ENCODE peak calls at places on chromosomes 5 and 9, in six cellular contexts. One of them, this sample, is unnamed.

GRCh38 chr5:149320791-149321330 is 24.4 kb upstream of the GRPEL2 start:
- DNase-seq in mammary epithelial cell: peak; percentile 86
- DNase-seq in mucosa of descending colon: peak; percentile 94
- DNase-seq in SK-N-SH: peak; percentile 88
- DNase-seq in uterus: peak; percentile 90
- DNase-seq in psoas muscle: peak; percentile 67
- DNase-seq in this sample: peak; percentile 47

GRCh38 chr5:33401482-33402390 is 39.0 kb upstream of the TARS1 start:
- DNase-seq in mammary epithelial cell: peak; percentile 73
- DNase-seq in mucosa of descending colon: no peak
- DNase-seq in SK-N-SH: no peak
- DNase-seq in uterus: no peak
- DNase-seq in psoas muscle: no peak
- DNase-seq in this sample: no peak

GRCh38 chr5:60633336-60633735 is 66.6 kb downstream of the DEPDC1B start:
- DNase-seq in mammary epithelial cell: peak; percentile 67
- DNase-seq in mucosa of descending colon: no peak
- DNase-seq in SK-N-SH: no peak
- DNase-seq in uterus: no peak
- DNase-seq in psoas muscle: no peak
- DNase-seq in this sample: no peak

GRCh38 chr5:173645437-173645807 is 29.0 kb upstream of the BOD1 start:
- DNase-seq in mammary epithelial cell: no peak
- DNase-seq in mucosa of descending colon: no peak
- DNase-seq in SK-N-SH: no peak
- DNase-seq in uterus: peak; percentile 1
- DNase-seq in psoas muscle: no peak
- DNase-seq in this sample: no peak

GRCh38 chr9:95762322-95762721 is 113.2 kb upstream of the ERCC6L2 start:
- DNase-seq in mammary epithelial cell: no peak
- DNase-seq in mucosa of descending colon: no peak
- DNase-seq in SK-N-SH: no peak
- DNase-seq in uterus: no peak
- DNase-seq in psoas muscle: no peak
- DNase-seq in this sample: no peak

GRCh38 chr9:89593776-89594427 is 10.9 kb upstream of the GADD45G start:
- DNase-seq in mammary epithelial cell: peak; percentile 31
- DNase-seq in mucosa of descending colon: peak; percentile 53
- DNase-seq in SK-N-SH: no peak
- DNase-seq in uterus: no peak
- DNase-seq in psoas muscle: peak; percentile 38
- DNase-seq in this sample: no peak

GRCh38 chr5:103021310-103021709 is 98.6 kb downstream of the GIN1 start:
- DNase-seq in mammary epithelial cell: peak; percentile 35
- DNase-seq in mucosa of descending colon: no peak
- DNase-seq in SK-N-SH: no peak
- DNase-seq in uterus: no peak
- DNase-seq in psoas muscle: no peak
- DNase-seq in this sample: no peak

GRCh38 chr9:16385590-16386578 is 484.6 kb downstream of the BNC2 start:
- DNase-seq in mammary epithelial cell: peak; percentile 65
- DNase-seq in mucosa of descending colon: no peak
- DNase-seq in SK-N-SH: no peak
- DNase-seq in uterus: no peak
- DNase-seq in psoas muscle: no peak
- DNase-seq in this sample: no peak

GRCh38 chr9:117414220-117414905 is 494 bp downstream of the ASTN2 start:
- DNase-seq in mammary epithelial cell: peak; percentile 18
- DNase-seq in mucosa of descending colon: peak; percentile 36
- DNase-seq in SK-N-SH: peak; percentile 80
- DNase-seq in uterus: no peak
- DNase-seq in psoas muscle: peak; percentile 25
- DNase-seq in this sample: peak; percentile 63

GRCh38 chr9:4714266-4715016 is 26.6 kb downstream of the AK3 start:
- DNase-seq in mammary epithelial cell: peak; percentile 28
- DNase-seq in mucosa of descending colon: no peak
- DNase-seq in SK-N-SH: no peak
- DNase-seq in uterus: no peak
- DNase-seq in psoas muscle: no peak
- DNase-seq in this sample: no peak

GRCh38 chr5:44538831-44539539 is 149.8 kb upstream of the FGF10 start:
- DNase-seq in mammary epithelial cell: no peak
- DNase-seq in mucosa of descending colon: no peak
- DNase-seq in SK-N-SH: no peak
- DNase-seq in uterus: peak; percentile 20
- DNase-seq in psoas muscle: no peak
- DNase-seq in this sample: no peak

GRCh38 chr5:73286891-73287290 is 113.9 kb downstream of the TMEM174 start:
- DNase-seq in mammary epithelial cell: peak; percentile 38
- DNase-seq in mucosa of descending colon: no peak
- DNase-seq in SK-N-SH: no peak
- DNase-seq in uterus: no peak
- DNase-seq in psoas muscle: no peak
- DNase-seq in this sample: no peak

GRCh38 chr9:25396828-25397227 is 281.4 kb downstream of the TUSC1 start:
- DNase-seq in mammary epithelial cell: no peak
- DNase-seq in mucosa of descending colon: no peak
- DNase-seq in SK-N-SH: no peak
- DNase-seq in uterus: no peak
- DNase-seq in psoas muscle: no peak
- DNase-seq in this sample: no peak

GRCh38 chr5:164336906-164337305 is 831.5 kb downstream of the MAT2B start:
- DNase-seq in mammary epithelial cell: peak; percentile 5
- DNase-seq in mucosa of descending colon: no peak
- DNase-seq in SK-N-SH: no peak
- DNase-seq in uterus: no peak
- DNase-seq in psoas muscle: no peak
- DNase-seq in this sample: no peak

GRCh38 chr9:86586144-86586494 is 231.9 kb upstream of the TUT7 start:
- DNase-seq in mammary epithelial cell: no peak
- DNase-seq in mucosa of descending colon: no peak
- DNase-seq in SK-N-SH: no peak
- DNase-seq in uterus: no peak
- DNase-seq in psoas muscle: no peak
- DNase-seq in this sample: no peak

GRCh38 chr5:57454896-57455295 is 27.7 kb downstream of the ACTBL2 start:
- DNase-seq in mammary epithelial cell: no peak
- DNase-seq in mucosa of descending colon: no peak
- DNase-seq in SK-N-SH: no peak
- DNase-seq in uterus: no peak
- DNase-seq in psoas muscle: no peak
- DNase-seq in this sample: no peak

GRCh38 chr5:80070338-80071056 is 35.3 kb downstream of the THBS4 start:
- DNase-seq in mammary epithelial cell: no peak
- DNase-seq in mucosa of descending colon: no peak
- DNase-seq in SK-N-SH: no peak
- DNase-seq in uterus: no peak
- DNase-seq in psoas muscle: no peak
- DNase-seq in this sample: no peak

GRCh38 chr5:157271740-157272271 is 5.9 kb downstream of the CYFIP2 start:
- DNase-seq in mammary epithelial cell: no peak
- DNase-seq in mucosa of descending colon: peak; percentile 87
- DNase-seq in SK-N-SH: no peak
- DNase-seq in uterus: no peak
- DNase-seq in psoas muscle: no peak
- DNase-seq in this sample: no peak

GRCh38 chr5:153404747-153405146 is 85.7 kb upstream of the GRIA1 start:
- DNase-seq in mammary epithelial cell: no peak
- DNase-seq in mucosa of descending colon: no peak
- DNase-seq in SK-N-SH: no peak
- DNase-seq in uterus: no peak
- DNase-seq in psoas muscle: no peak
- DNase-seq in this sample: no peak

GRCh38 chr9:125630436-125630835 is 76.6 kb downstream of the MAPKAP1 start:
- DNase-seq in mammary epithelial cell: peak; percentile 24
- DNase-seq in mucosa of descending colon: no peak
- DNase-seq in SK-N-SH: no peak
- DNase-seq in uterus: no peak
- DNase-seq in psoas muscle: no peak
- DNase-seq in this sample: no peak

GRCh38 chr5:76766746-76767145 is 50.8 kb downstream of the F2R start:
- DNase-seq in mammary epithelial cell: peak; percentile 51
- DNase-seq in mucosa of descending colon: no peak
- DNase-seq in SK-N-SH: no peak
- DNase-seq in uterus: no peak
- DNase-seq in psoas muscle: no peak
- DNase-seq in this sample: no peak

GRCh38 chr5:88785396-88786216 is 97.4 kb downstream of the MEF2C start:
- DNase-seq in mammary epithelial cell: peak; percentile 93
- DNase-seq in mucosa of descending colon: no peak
- DNase-seq in SK-N-SH: no peak
- DNase-seq in uterus: peak; percentile 70
- DNase-seq in psoas muscle: no peak
- DNase-seq in this sample: no peak

GRCh38 chr5:80182802-80183645 is 72.8 kb downstream of the SERINC5 start:
- DNase-seq in mammary epithelial cell: no peak
- DNase-seq in mucosa of descending colon: no peak
- DNase-seq in SK-N-SH: no peak
- DNase-seq in uterus: no peak
- DNase-seq in psoas muscle: no peak
- DNase-seq in this sample: no peak

GRCh38 chr5:43036856-43037711 is 3.0 kb downstream of the ANXA2R start:
- DNase-seq in mammary epithelial cell: no peak
- DNase-seq in mucosa of descending colon: peak; percentile 59
- DNase-seq in SK-N-SH: no peak
- DNase-seq in uterus: no peak
- DNase-seq in psoas muscle: peak; percentile 22
- DNase-seq in this sample: no peak

GRCh38 chr9:100428871-100429654 is 2.1 kb downstream of the MSANTD3 start:
- DNase-seq in mammary epithelial cell: peak; percentile 99
- DNase-seq in mucosa of descending colon: no peak
- DNase-seq in SK-N-SH: no peak
- DNase-seq in uterus: peak; percentile 66
- DNase-seq in psoas muscle: no peak
- DNase-seq in this sample: no peak

GRCh38 chr5:14208071-14209021 is 65.2 kb downstream of the TRIO start:
- DNase-seq in mammary epithelial cell: peak; percentile 90
- DNase-seq in mucosa of descending colon: no peak
- DNase-seq in SK-N-SH: no peak
- DNase-seq in uterus: no peak
- DNase-seq in psoas muscle: no peak
- DNase-seq in this sample: no peak
- TF ChIP-seq CTCF in mammary epithelial cell: no peak
- TF ChIP-seq CTCF in mucosa of descending colon: no peak
- TF ChIP-seq CTCF in SK-N-SH: no peak
- TF ChIP-seq CTCF in uterus: no peak
- TF ChIP-seq CTCF in psoas muscle: no peak
- TF ChIP-seq CTCF in this sample: no peak

DNA sequence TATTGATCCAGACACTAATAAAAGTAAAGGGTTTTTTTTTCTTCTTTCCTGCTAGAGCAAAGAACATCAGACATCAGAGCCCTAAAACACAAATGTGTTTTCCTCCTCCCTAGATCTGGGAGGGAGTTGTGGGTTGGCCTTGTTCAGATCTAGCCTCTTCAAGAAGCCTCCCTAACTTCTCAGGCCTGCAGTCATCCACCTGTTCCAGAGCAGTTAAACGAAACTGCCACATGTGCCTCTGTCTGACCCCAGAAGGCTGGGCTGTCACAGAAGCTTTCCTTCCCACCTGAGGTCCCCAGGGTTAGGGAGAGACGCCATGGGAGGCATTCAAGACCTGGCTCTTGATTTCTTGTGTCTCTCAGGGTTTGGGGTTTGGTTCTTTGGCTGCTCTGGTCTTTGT is 87.0 kb downstream of the DAB2IP start:
- DNase-seq in mammary epithelial cell: no peak
- DNase-seq in mucosa of descending colon: no peak
- DNase-seq in SK-N-SH: no peak
- DNase-seq in uterus: no peak
- DNase-seq in psoas muscle: no peak
- DNase-seq in this sample: no peak
- H3K4me1 ChIP-seq in mammary epithelial cell: peaks cover 81% of the 10 kb centered on the region
- H3K4me1 ChIP-seq in mucosa of descending colon: peaks cover 59% of the 10 kb centered on the region
- H3K4me1 ChIP-seq in SK-N-SH: peaks cover 66% of the 10 kb centered on the region
- H3K4me1 ChIP-seq in uterus: peaks cover 13% of the 10 kb centered on the region
- H3K4me1 ChIP-seq in psoas muscle: peaks cover 95% of the 10 kb centered on the region
- H3K4me1 ChIP-seq in this sample: peaks cover 90% of the 10 kb centered on the region

GRCh38 chr9:114280636-114281315 is 42.1 kb upstream of the ORM1 start:
- DNase-seq in mammary epithelial cell: no peak
- DNase-seq in mucosa of descending colon: peak; percentile 34
- DNase-seq in SK-N-SH: no peak
- DNase-seq in uterus: peak; percentile 7
- DNase-seq in psoas muscle: no peak
- DNase-seq in this sample: peak; percentile 37

GRCh38 chr9:114282926-114283325 is 40.0 kb upstream of the ORM1 start:
- DNase-seq in mammary epithelial cell: peak; percentile 64
- DNase-seq in mucosa of descending colon: no peak
- DNase-seq in SK-N-SH: peak; percentile 76
- DNase-seq in uterus: peak; percentile 44
- DNase-seq in psoas muscle: no peak
- DNase-seq in this sample: peak; percentile 40

GRCh38 chr9:114282104-114282485 is 40.8 kb upstream of the ORM1 start:
- DNase-seq in mammary epithelial cell: no peak
- DNase-seq in mucosa of descending colon: peak; percentile 38
- DNase-seq in SK-N-SH: no peak
- DNase-seq in uterus: peak; percentile 8
- DNase-seq in psoas muscle: no peak
- DNase-seq in this sample: no peak

GRCh38 chr9:114282507-114282906 is 40.4 kb upstream of the ORM1 start:
- DNase-seq in mammary epithelial cell: peak; percentile 25
- DNase-seq in mucosa of descending colon: no peak
- DNase-seq in SK-N-SH: no peak
- DNase-seq in uterus: peak; percentile 6
- DNase-seq in psoas muscle: no peak
- DNase-seq in this sample: no peak

GRCh38 chr9:114281421-114282103 is 41.3 kb upstream of the ORM1 start:
- DNase-seq in mammary epithelial cell: no peak
- DNase-seq in mucosa of descending colon: peak; percentile 25
- DNase-seq in SK-N-SH: peak; percentile 85
- DNase-seq in uterus: peak; percentile 35
- DNase-seq in psoas muscle: peak; percentile 33
- DNase-seq in this sample: peak; percentile 57
- H3K9me3 ChIP-seq in mammary epithelial cell: no peaks in the 10 kb centered on the region
- H3K9me3 ChIP-seq in mucosa of descending colon: no peaks in the 10 kb centered on the region
- H3K9me3 ChIP-seq in SK-N-SH: no peaks in the 10 kb centered on the region
- H3K9me3 ChIP-seq in uterus: no peaks in the 10 kb centered on the region
- H3K9me3 ChIP-seq in psoas muscle: no peaks in the 10 kb centered on the region
- H3K9me3 ChIP-seq in this sample: no peaks in the 10 kb centered on the region

GRCh38 chr5:3512291-3512690 is 83.3 kb upstream of the IRX1 start:
- DNase-seq in mammary epithelial cell: no peak
- DNase-seq in mucosa of descending colon: no peak
- DNase-seq in SK-N-SH: no peak
- DNase-seq in uterus: no peak
- DNase-seq in psoas muscle: no peak
- DNase-seq in this sample: no peak

GRCh38 chr5:3511774-3512173 is 83.9 kb upstream of the IRX1 start:
- DNase-seq in mammary epithelial cell: no peak
- DNase-seq in mucosa of descending colon: no peak
- DNase-seq in SK-N-SH: no peak
- DNase-seq in uterus: no peak
- DNase-seq in psoas muscle: no peak
- DNase-seq in this sample: no peak

GRCh38 chr5:3510642-3511041 is 85.0 kb upstream of the IRX1 start:
- DNase-seq in mammary epithelial cell: no peak
- DNase-seq in mucosa of descending colon: no peak
- DNase-seq in SK-N-SH: no peak
- DNase-seq in uterus: no peak
- DNase-seq in psoas muscle: no peak
- DNase-seq in this sample: no peak

GRCh38 chr5:3509290-3509689 is 86.3 kb upstream of the IRX1 start:
- DNase-seq in mammary epithelial cell: no peak
- DNase-seq in mucosa of descending colon: no peak
- DNase-seq in SK-N-SH: peak; percentile 24
- DNase-seq in uterus: no peak
- DNase-seq in psoas muscle: no peak
- DNase-seq in this sample: no peak
- TF ChIP-seq CTCF in mammary epithelial cell: peak; percentile 44
- TF ChIP-seq CTCF in mucosa of descending colon: no peak
- TF ChIP-seq CTCF in SK-N-SH: peak; percentile 53
- TF ChIP-seq CTCF in uterus: no peak
- TF ChIP-seq CTCF in psoas muscle: no peak
- TF ChIP-seq CTCF in this sample: no peak

This sample was measured in tibial artery.